ENCODE peak calls at places on chromosomes 4 and X, in nine cellular contexts. One of them, this sample, is unnamed.
A peak's percentile ranks its signal among the peaks of the same experiment; 100 is the strongest.

GRCh38 chr4:121658125-121658524 is 38.7 kb downstream of the ANXA5 start:
- DNase-seq in GM12864: no peak
- DNase-seq in astrocyte of the cerebellum: no peak
- DNase-seq in T-helper 1 cell: no peak
- DNase-seq in DMS153: no peak
- DNase-seq in midbrain: no peak
- DNase-seq in sigmoid colon: no peak
- DNase-seq in effector memory CD4-positive, alpha-beta T cell: no peak
- DNase-seq in NCI-H774: no peak
- DNase-seq in this sample: no peak

GRCh38 chrX:110167952-110168451 is 149.9 kb downstream of the AMMECR1 start:
- DNase-seq in GM12864: no peak
- DNase-seq in astrocyte of the cerebellum: no peak
- DNase-seq in T-helper 1 cell: peak; percentile 27
- DNase-seq in DMS153: no peak
- DNase-seq in midbrain: peak; percentile 10
- DNase-seq in sigmoid colon: no peak
- DNase-seq in effector memory CD4-positive, alpha-beta T cell: peak; percentile 34
- DNase-seq in NCI-H774: no peak
- DNase-seq in this sample: no peak

GRCh38 chr4:163378661-163379060 is 35.0 kb downstream of the NPY5R start:
- DNase-seq in GM12864: no peak
- DNase-seq in astrocyte of the cerebellum: no peak
- DNase-seq in T-helper 1 cell: no peak
- DNase-seq in DMS153: no peak
- DNase-seq in midbrain: no peak
- DNase-seq in sigmoid colon: no peak
- DNase-seq in effector memory CD4-positive, alpha-beta T cell: no peak
- DNase-seq in NCI-H774: no peak
- DNase-seq in this sample: no peak

GRCh38 chr4:94488667-94489066 is 36.9 kb downstream of the PDLIM5 start:
- DNase-seq in GM12864: no peak
- DNase-seq in astrocyte of the cerebellum: peak; percentile 18
- DNase-seq in T-helper 1 cell: no peak
- DNase-seq in DMS153: no peak
- DNase-seq in midbrain: no peak
- DNase-seq in sigmoid colon: no peak
- DNase-seq in effector memory CD4-positive, alpha-beta T cell: no peak
- DNase-seq in NCI-H774: no peak
- DNase-seq in this sample: no peak

GRCh38 chr4:158259955-158260575 is 49.8 kb downstream of the TMEM144 start:
- DNase-seq in GM12864: no peak
- DNase-seq in astrocyte of the cerebellum: peak; percentile 29
- DNase-seq in T-helper 1 cell: no peak
- DNase-seq in DMS153: no peak
- DNase-seq in midbrain: no peak
- DNase-seq in sigmoid colon: no peak
- DNase-seq in effector memory CD4-positive, alpha-beta T cell: no peak
- DNase-seq in NCI-H774: no peak
- DNase-seq in this sample: no peak

GRCh38 chr4:16722386-16722785 is 176.1 kb downstream of the LDB2 start:
- DNase-seq in GM12864: no peak
- DNase-seq in astrocyte of the cerebellum: no peak
- DNase-seq in T-helper 1 cell: no peak
- DNase-seq in DMS153: no peak
- DNase-seq in midbrain: no peak
- DNase-seq in sigmoid colon: no peak
- DNase-seq in effector memory CD4-positive, alpha-beta T cell: no peak
- DNase-seq in NCI-H774: no peak
- DNase-seq in this sample: no peak

GRCh38 chrX:134423606-134424005 is 36.4 kb upstream of the HPRT1 start:
- DNase-seq in GM12864: no peak
- DNase-seq in astrocyte of the cerebellum: no peak
- DNase-seq in T-helper 1 cell: no peak
- DNase-seq in DMS153: no peak
- DNase-seq in midbrain: peak; percentile 10
- DNase-seq in sigmoid colon: no peak
- DNase-seq in effector memory CD4-positive, alpha-beta T cell: no peak
- DNase-seq in NCI-H774: no peak
- DNase-seq in this sample: no peak

GRCh38 chr4:56757270-56757746 is 64.2 kb downstream of the SPINK2 start:
- DNase-seq in GM12864: no peak
- DNase-seq in astrocyte of the cerebellum: no peak
- DNase-seq in T-helper 1 cell: no peak
- DNase-seq in DMS153: no peak
- DNase-seq in midbrain: no peak
- DNase-seq in sigmoid colon: peak; percentile 88
- DNase-seq in effector memory CD4-positive, alpha-beta T cell: no peak
- DNase-seq in NCI-H774: no peak
- DNase-seq in this sample: no peak

GRCh38 chr4:185237185-185237584 is 27.8 kb downstream of the SNX25 start:
- DNase-seq in GM12864: no peak
- DNase-seq in astrocyte of the cerebellum: no peak
- DNase-seq in T-helper 1 cell: no peak
- DNase-seq in DMS153: no peak
- DNase-seq in midbrain: no peak
- DNase-seq in sigmoid colon: no peak
- DNase-seq in effector memory CD4-positive, alpha-beta T cell: no peak
- DNase-seq in NCI-H774: no peak
- DNase-seq in this sample: no peak

GRCh38 chr4:143616771-143617170 is 83.7 kb downstream of the FREM3 start:
- DNase-seq in GM12864: peak; percentile 45
- DNase-seq in astrocyte of the cerebellum: peak; percentile 80
- DNase-seq in T-helper 1 cell: peak; percentile 57
- DNase-seq in DMS153: no peak
- DNase-seq in midbrain: no peak
- DNase-seq in sigmoid colon: no peak
- DNase-seq in effector memory CD4-positive, alpha-beta T cell: no peak
- DNase-seq in NCI-H774: no peak
- DNase-seq in this sample: no peak

GRCh38 chr4:55819634-55820033 is at the start of gene EXOC1L:
- DNase-seq in GM12864: no peak
- DNase-seq in astrocyte of the cerebellum: peak; percentile 16
- DNase-seq in T-helper 1 cell: no peak
- DNase-seq in DMS153: no peak
- DNase-seq in midbrain: no peak
- DNase-seq in sigmoid colon: no peak
- DNase-seq in effector memory CD4-positive, alpha-beta T cell: no peak
- DNase-seq in NCI-H774: no peak
- DNase-seq in this sample: no peak

GRCh38 chr4:25030283-25031076 is at the start of gene LGI2:
- DNase-seq in GM12864: no peak
- DNase-seq in astrocyte of the cerebellum: no peak
- DNase-seq in T-helper 1 cell: no peak
- DNase-seq in DMS153: no peak
- DNase-seq in midbrain: peak; percentile 24
- DNase-seq in sigmoid colon: peak; percentile 74
- DNase-seq in effector memory CD4-positive, alpha-beta T cell: no peak
- DNase-seq in NCI-H774: peak; percentile 44
- DNase-seq in this sample: no peak

GRCh38 chr4:170089743-170090666 is at the start of gene AADAT:
- DNase-seq in GM12864: no peak
- DNase-seq in astrocyte of the cerebellum: peak; percentile 19
- DNase-seq in T-helper 1 cell: peak; percentile 10
- DNase-seq in DMS153: peak; percentile 64
- DNase-seq in midbrain: peak; percentile 82
- DNase-seq in sigmoid colon: peak; percentile 83
- DNase-seq in effector memory CD4-positive, alpha-beta T cell: no peak
- DNase-seq in NCI-H774: peak; percentile 61
- DNase-seq in this sample: peak; percentile 66

GRCh38 chr4:4859010-4859798 is at the start of gene MSX1:
- DNase-seq in GM12864: peak; percentile 31
- DNase-seq in astrocyte of the cerebellum: peak; percentile 64
- DNase-seq in T-helper 1 cell: no peak
- DNase-seq in DMS153: peak; percentile 16
- DNase-seq in midbrain: peak; percentile 88
- DNase-seq in sigmoid colon: peak; percentile 90
- DNase-seq in effector memory CD4-positive, alpha-beta T cell: peak; percentile 9
- DNase-seq in NCI-H774: peak; percentile 85
- DNase-seq in this sample: peak; percentile 38

GRCh38 chr4:99879458-99879857 is 14.8 kb downstream of the LAMTOR3 start:
- DNase-seq in GM12864: no peak
- DNase-seq in astrocyte of the cerebellum: no peak
- DNase-seq in T-helper 1 cell: no peak
- DNase-seq in DMS153: no peak
- DNase-seq in midbrain: no peak
- DNase-seq in sigmoid colon: no peak
- DNase-seq in effector memory CD4-positive, alpha-beta T cell: no peak
- DNase-seq in NCI-H774: no peak
- DNase-seq in this sample: no peak

GRCh38 chr4:21768349-21769310 is 179.9 kb downstream of the KCNIP4 start:
- DNase-seq in GM12864: peak; percentile 3
- DNase-seq in astrocyte of the cerebellum: peak; percentile 34
- DNase-seq in T-helper 1 cell: peak; percentile 10
- DNase-seq in DMS153: peak; percentile 17
- DNase-seq in midbrain: peak; percentile 65
- DNase-seq in sigmoid colon: no peak
- DNase-seq in effector memory CD4-positive, alpha-beta T cell: no peak
- DNase-seq in NCI-H774: peak; percentile 52
- DNase-seq in this sample: no peak

GRCh38 chr4:2891294-2891693 is 47.6 kb downstream of the ADD1 start:
- DNase-seq in GM12864: peak; percentile 15
- DNase-seq in astrocyte of the cerebellum: no peak
- DNase-seq in T-helper 1 cell: no peak
- DNase-seq in DMS153: no peak
- DNase-seq in midbrain: no peak
- DNase-seq in sigmoid colon: no peak
- DNase-seq in effector memory CD4-positive, alpha-beta T cell: no peak
- DNase-seq in NCI-H774: no peak
- DNase-seq in this sample: no peak

GRCh38 chr4:20318011-20318898 is 66.5 kb downstream of the SLIT2 start:
- DNase-seq in GM12864: no peak
- DNase-seq in astrocyte of the cerebellum: no peak
- DNase-seq in T-helper 1 cell: no peak
- DNase-seq in DMS153: no peak
- DNase-seq in midbrain: peak; percentile 66
- DNase-seq in sigmoid colon: no peak
- DNase-seq in effector memory CD4-positive, alpha-beta T cell: no peak
- DNase-seq in NCI-H774: no peak
- DNase-seq in this sample: no peak

GRCh38 chr4:140212646-140213045 is 58.7 kb upstream of the MAML3 start:
- DNase-seq in GM12864: no peak
- DNase-seq in astrocyte of the cerebellum: no peak
- DNase-seq in T-helper 1 cell: no peak
- DNase-seq in DMS153: no peak
- DNase-seq in midbrain: no peak
- DNase-seq in sigmoid colon: no peak
- DNase-seq in effector memory CD4-positive, alpha-beta T cell: no peak
- DNase-seq in NCI-H774: no peak
- DNase-seq in this sample: no peak

GRCh38 chr4:182555997-182556418 is 312.8 kb downstream of the TENM3 start:
- DNase-seq in GM12864: no peak
- DNase-seq in astrocyte of the cerebellum: peak; percentile 76
- DNase-seq in T-helper 1 cell: no peak
- DNase-seq in DMS153: peak; percentile 46
- DNase-seq in midbrain: peak; percentile 30
- DNase-seq in sigmoid colon: no peak
- DNase-seq in effector memory CD4-positive, alpha-beta T cell: no peak
- DNase-seq in NCI-H774: no peak
- DNase-seq in this sample: no peak